ENCODE peak calls at places on chromosomes 11 and 22, in four cellular contexts. P, I, C and Z are unnamed samples. For H3K4me1, the result is how much of the 10 kb centered on the place peaks cover.

GRCh38 chr11:20451568-20451967 is 64.1 kb downstream of the PRMT3 start:
- DNase-seq in C (no peak), I (no peak), P (no peak), Z (no peak)

GRCh38 chr11:67253872-67254624 is 12.2 kb upstream of the GRK2 start:
- DNase-seq in P (no peak), I (no peak), C (no peak), Z (no peak)

GRCh38 chr11:2342981-2343380 is 34.1 kb upstream of the CD81 start:
- DNase-seq in C (no peak), I (no peak), P (no peak), Z (no peak)

GRCh38 chr11:94424662-94425061 is 23.4 kb upstream of the GPR83 start:
- DNase-seq in C (no peak), I (no peak), P (no peak), Z (no peak)

GRCh38 chr11:121572581-121573059 is 119.9 kb upstream of the SORL1-AS1 start:
- DNase-seq in C (no peak), I (no peak), P (no peak), Z (peak)

GRCh38 chr22:17115311-17115710 is 5.8 kb downstream of the TMEM121B start:
- DNase-seq in I (no peak), C (no peak), P (no peak), Z (no peak)

GRCh38 chr22:35661377-35661937 is 13.2 kb downstream of the APOL6 start:
- DNase-seq in P (no peak), I (no peak), C (no peak), Z (no peak)

GRCh38 chr11:64064374-64065140 is 28.8 kb downstream of the FLRT1 start:
- DNase-seq in P (no peak), C (no peak), I (no peak), Z (no peak)

GRCh38 chr22:46413725-46414379 is 78.3 kb downstream of the TRMU start:
- DNase-seq in I (no peak), P (no peak), C (no peak), Z (no peak)

GRCh38 chr11:74168838-74169237 is 2.0 kb downstream of the C2CD3 start:
- DNase-seq in C (no peak), I (no peak), P (no peak), Z (no peak)
- H3K4me3 ChIP-seq in C (peak), I (peak), P (no peak), Z (peak)

GRCh38 chr22:27802389-27803079 is 978 bp upstream of the MN1 start:
- DNase-seq in I (no peak), P (no peak), C (no peak), Z (peak)
- H3K4me1 ChIP-seq in I (under half), P (under half), C (half or more), Z (under half)

GRCh38 chr11:117098269-117099231 is at the start of gene SIK3:
- DNase-seq in P (peak), C (peak), I (peak), Z (peak)
- H3K4me3 ChIP-seq in P (peak), C (peak), I (peak), Z (peak)

GRCh38 chr22:50505776-50506610 is 1.5 kb downstream of the LMF2 start:
- DNase-seq in I (no peak), P (peak), C (no peak), Z (peak)
- H3K4me1 ChIP-seq in I (under half), P (under half), C (under half), Z (under half)

GRCh38 chr22:33841281-33842005 is 78.8 kb downstream of the LARGE1 start:
- DNase-seq in I (no peak), P (no peak), C (no peak), Z (no peak)
- H3K4me3 ChIP-seq in I (no peak), P (no peak), C (no peak), Z (no peak)

GRCh38 chr11:33893711-33894401 is 2.0 kb upstream of the LMO2 start:
- DNase-seq in I (no peak), P (no peak), C (no peak), Z (no peak)
- H3K4me1 ChIP-seq in I (under half), P (under half), C (under half), Z (under half)